ENCODE peak calls at places on chromosomes 4 and X, in nine cellular contexts. C is SHP77; S is NCI-H1930; K is T-helper 9 cell; O is stimulated activated CD8-positive, alpha-beta memory T cell treated with anti-CD3 and anti-CD28 coated beads, Interleukin-7, amount 100 ng/mL, for 1 hour; Q is nephron progenitor cell; J is H9; P is hypothalamus; H is GM04504. U is an unnamed sample.

GRCh38 chr4:4559596-4559995 is 17.7 kb upstream of the STX18 start:
- DNase-seq in C (no peak), S (no peak), K (no peak), O (no peak), Q (no peak), J (no peak), P (no peak), H (no peak), U (no peak)

GRCh38 chr4:27366424-27366823 is 505.8 kb downstream of the STIM2 start:
- DNase-seq in C (no peak), S (no peak), K (no peak), O (no peak), Q (no peak), J (no peak), P (no peak), H (no peak), U (no peak)

GRCh38 chr4:127643791-127644190 is 11.0 kb downstream of the INTU start:
- DNase-seq in C (no peak), S (no peak), K (no peak), O (no peak), Q (no peak), J (no peak), P (no peak), H (no peak), U (no peak)

GRCh38 chr4:13267091-13267490 is 217.0 kb downstream of the RAB28 start:
- DNase-seq in C (no peak), S (no peak), K (no peak), O (no peak), Q (no peak), J (no peak), P (no peak), H (no peak), U (no peak)

GRCh38 chr4:5045099-5045498 is 6.2 kb upstream of the STK32B start:
- DNase-seq in C (no peak), S (no peak), K (no peak), O (no peak), Q (no peak), J (no peak), P (no peak), H (no peak), U (no peak)

GRCh38 chr4:176920694-176921093 is 128.0 kb upstream of the VEGFC start:
- DNase-seq in C (no peak), S (no peak), K (no peak), O (no peak), Q (no peak), J (no peak), P (no peak), H (no peak), U (no peak)

GRCh38 chrX:29012867-29013266 is 425.6 kb downstream of the IL1RAPL1 start:
- DNase-seq in C (no peak), S (no peak), K (no peak), O (no peak), Q (no peak), J (no peak), P (no peak), H (no peak), U (no peak)

GRCh38 chr4:151745727-151746231 is 15.0 kb downstream of the GATB start:
- DNase-seq in C (no peak), S (no peak), K (no peak), O (no peak), Q (no peak), J (no peak), P (no peak), H (no peak), U (no peak)